ENCODE peak calls at places on chromosome X, in five cellular contexts. N, D, E, Y and Z are unnamed samples.
A peak's percentile ranks its signal among the peaks of the same experiment; 100 is the strongest.

GRCh38 chrX:18422325-18422724 is 3.1 kb upstream of the CDKL5 start:
- DNase-seq in Y (no peak), D (no peak), N (no peak), E (no peak), Z (no peak)

GRCh38 chrX:77431227-77431626 is 16.0 kb upstream of the FGF16 start:
- DNase-seq in N (no peak), E (no peak), Y (no peak), D (no peak), Z (no peak)

GRCh38 chrX:11143931-11144678 is 33.0 kb downstream of the HCCS start:
- DNase-seq in E (no peak), N (no peak), D (peak; percentile 38), Y (peak; percentile 53), Z (no peak)

GRCh38 chrX:154360155-154360713 is 14.2 kb downstream of the FLNA start:
- DNase-seq in D (no peak), E (no peak), N (no peak), Y (no peak), Z (no peak)

GRCh38 chrX:118976599-118977340 is 2.4 kb downstream of the LONRF3 start:
- DNase-seq in N (no peak), Y (peak; percentile 10), E (peak; percentile 79), D (peak; percentile 5), Z (no peak)

GRCh38 chrX:55715847-55716246 is 1.7 kb upstream of the RRAGB start:
- DNase-seq in Y (no peak), N (no peak), D (no peak), E (no peak), Z (no peak)

GRCh38 chrX:12349201-12349600 is 210.9 kb downstream of the FRMPD4 start:
- DNase-seq in E (no peak), N (no peak), Y (no peak), D (no peak), Z (no peak)

GRCh38 chrX:18348047-18348446 is 6.4 kb downstream of the SCML2 start:
- DNase-seq in N (no peak), Y (no peak), D (no peak), E (no peak), Z (no peak)

GRCh38 chrX:22950278-22951266 is 49.2 kb upstream of the DDX53 start:
- DNase-seq in D (no peak), E (no peak), Y (no peak), N (no peak), Z (no peak)

GRCh38 chrX:49922291-49923241 is at the start of gene CLCN5:
- DNase-seq in D (peak; percentile 84), E (peak; percentile 97), N (peak; percentile 81), Y (peak; percentile 87), Z (peak; percentile 78)

GRCh38 chrX:13816899-13817298 is at the start of gene GPM6B:
- DNase-seq in D (no peak), Y (no peak), N (no peak), E (no peak), Z (no peak)

GRCh38 chrX:111447298-111447697 is 35.3 kb upstream of the DCX start:
- DNase-seq in E (no peak), N (no peak), D (peak; percentile 4), Y (no peak), Z (no peak)

GRCh38 chrX:13955095-13955647 is 74.5 kb downstream of the GEMIN8 start:
- DNase-seq in D (no peak), Y (no peak), N (no peak), E (no peak), Z (no peak)